ENCODE peak calls at places on chromosome 18, in ten cellular contexts. One of them, this sample, is unnamed. For H3K4me1, the result is how much of the 10 kb centered on the place peaks cover.

GRCh38 chr18:74139888-74140287 is 7.7 kb downstream of the FBXO15 start:
- DNase-seq in GM23338: no peak
- DNase-seq in upper lobe of right lung: no peak
- DNase-seq in A549: no peak
- DNase-seq in CD4-positive, CD25-positive, alpha-beta regulatory T cell: peak
- DNase-seq in right atrium auricular region: no peak
- DNase-seq in psoas muscle: no peak
- DNase-seq in astrocyte: peak
- DNase-seq in H9: no peak
- DNase-seq in tibial artery: no peak
- DNase-seq in this sample: peak

GRCh38 chr18:50151876-50152275 is 43.1 kb downstream of the MYO5B start:
- DNase-seq in GM23338: no peak
- DNase-seq in upper lobe of right lung: no peak
- DNase-seq in A549: no peak
- DNase-seq in CD4-positive, CD25-positive, alpha-beta regulatory T cell: no peak
- DNase-seq in right atrium auricular region: no peak
- DNase-seq in psoas muscle: no peak
- DNase-seq in astrocyte: peak
- DNase-seq in H9: no peak
- DNase-seq in tibial artery: no peak
- DNase-seq in this sample: peak

GRCh38 chr18:1014951-1015627 is 110.4 kb downstream of the ADCYAP1 start:
- DNase-seq in GM23338: peak
- DNase-seq in upper lobe of right lung: no peak
- DNase-seq in A549: no peak
- DNase-seq in CD4-positive, CD25-positive, alpha-beta regulatory T cell: no peak
- DNase-seq in right atrium auricular region: no peak
- DNase-seq in psoas muscle: no peak
- DNase-seq in astrocyte: peak
- DNase-seq in H9: peak
- DNase-seq in tibial artery: no peak
- DNase-seq in this sample: peak

GRCh38 chr18:25056456-25056855 is 295.5 kb downstream of the ZNF521 start:
- DNase-seq in GM23338: no peak
- DNase-seq in upper lobe of right lung: no peak
- DNase-seq in A549: no peak
- DNase-seq in CD4-positive, CD25-positive, alpha-beta regulatory T cell: no peak
- DNase-seq in right atrium auricular region: no peak
- DNase-seq in psoas muscle: no peak
- DNase-seq in astrocyte: no peak
- DNase-seq in H9: no peak
- DNase-seq in tibial artery: no peak
- DNase-seq in this sample: no peak

GRCh38 chr18:54946149-54946581 is 13.1 kb downstream of the CCDC68 start:
- DNase-seq in GM23338: no peak
- DNase-seq in upper lobe of right lung: no peak
- DNase-seq in A549: no peak
- DNase-seq in CD4-positive, CD25-positive, alpha-beta regulatory T cell: peak
- DNase-seq in right atrium auricular region: peak
- DNase-seq in psoas muscle: no peak
- DNase-seq in astrocyte: peak
- DNase-seq in H9: no peak
- DNase-seq in tibial artery: no peak
- DNase-seq in this sample: peak

GRCh38 chr18:40367576-40367975 is 1587.5 kb upstream of the PIK3C3 start:
- DNase-seq in GM23338: no peak
- DNase-seq in upper lobe of right lung: no peak
- DNase-seq in A549: no peak
- DNase-seq in CD4-positive, CD25-positive, alpha-beta regulatory T cell: no peak
- DNase-seq in right atrium auricular region: no peak
- DNase-seq in psoas muscle: no peak
- DNase-seq in astrocyte: no peak
- DNase-seq in H9: no peak
- DNase-seq in tibial artery: no peak
- DNase-seq in this sample: no peak

GRCh38 chr18:37935086-37935485 is 369.5 kb upstream of the CELF4 start:
- DNase-seq in GM23338: no peak
- DNase-seq in upper lobe of right lung: no peak
- DNase-seq in A549: no peak
- DNase-seq in CD4-positive, CD25-positive, alpha-beta regulatory T cell: no peak
- DNase-seq in right atrium auricular region: no peak
- DNase-seq in psoas muscle: no peak
- DNase-seq in astrocyte: no peak
- DNase-seq in H9: no peak
- DNase-seq in tibial artery: no peak
- DNase-seq in this sample: no peak

GRCh38 chr18:14086459-14087231 is 45.6 kb downstream of the ZNF519 start:
- DNase-seq in GM23338: peak
- DNase-seq in upper lobe of right lung: no peak
- DNase-seq in A549: peak
- DNase-seq in CD4-positive, CD25-positive, alpha-beta regulatory T cell: peak
- DNase-seq in right atrium auricular region: no peak
- DNase-seq in psoas muscle: no peak
- DNase-seq in astrocyte: peak
- DNase-seq in H9: peak
- DNase-seq in tibial artery: no peak
- DNase-seq in this sample: peak

GRCh38 chr18:70333757-70334156 is 44.9 kb downstream of the SOCS6 start:
- DNase-seq in GM23338: no peak
- DNase-seq in upper lobe of right lung: no peak
- DNase-seq in A549: peak
- DNase-seq in CD4-positive, CD25-positive, alpha-beta regulatory T cell: no peak
- DNase-seq in right atrium auricular region: no peak
- DNase-seq in psoas muscle: no peak
- DNase-seq in astrocyte: peak
- DNase-seq in H9: no peak
- DNase-seq in tibial artery: no peak
- DNase-seq in this sample: peak

GRCh38 chr18:72895548-72895947 is 27.8 kb upstream of the NETO1 start:
- DNase-seq in GM23338: no peak
- DNase-seq in upper lobe of right lung: no peak
- DNase-seq in A549: no peak
- DNase-seq in CD4-positive, CD25-positive, alpha-beta regulatory T cell: no peak
- DNase-seq in right atrium auricular region: no peak
- DNase-seq in psoas muscle: no peak
- DNase-seq in astrocyte: no peak
- DNase-seq in H9: no peak
- DNase-seq in tibial artery: no peak
- DNase-seq in this sample: no peak

GRCh38 chr18:36762074-36762473 is 66.7 kb downstream of the TPGS2 start:
- DNase-seq in GM23338: no peak
- DNase-seq in upper lobe of right lung: no peak
- DNase-seq in A549: no peak
- DNase-seq in CD4-positive, CD25-positive, alpha-beta regulatory T cell: no peak
- DNase-seq in right atrium auricular region: no peak
- DNase-seq in psoas muscle: no peak
- DNase-seq in astrocyte: peak
- DNase-seq in H9: no peak
- DNase-seq in tibial artery: no peak
- DNase-seq in this sample: no peak

GRCh38 chr18:62744076-62744705 is 28.9 kb downstream of the PHLPP1 start:
- DNase-seq in GM23338: peak
- DNase-seq in upper lobe of right lung: no peak
- DNase-seq in A549: no peak
- DNase-seq in CD4-positive, CD25-positive, alpha-beta regulatory T cell: no peak
- DNase-seq in right atrium auricular region: no peak
- DNase-seq in psoas muscle: no peak
- DNase-seq in astrocyte: no peak
- DNase-seq in H9: no peak
- DNase-seq in tibial artery: no peak
- DNase-seq in this sample: peak

GRCh38 chr18:62741584-62741983 is 26.2 kb downstream of the PHLPP1 start:
- DNase-seq in GM23338: no peak
- DNase-seq in upper lobe of right lung: no peak
- DNase-seq in A549: no peak
- DNase-seq in CD4-positive, CD25-positive, alpha-beta regulatory T cell: no peak
- DNase-seq in right atrium auricular region: no peak
- DNase-seq in psoas muscle: no peak
- DNase-seq in astrocyte: no peak
- DNase-seq in H9: no peak
- DNase-seq in tibial artery: no peak
- DNase-seq in this sample: no peak

GRCh38 chr18:62739911-62740310 is 24.6 kb downstream of the PHLPP1 start:
- DNase-seq in GM23338: no peak
- DNase-seq in upper lobe of right lung: no peak
- DNase-seq in A549: no peak
- DNase-seq in CD4-positive, CD25-positive, alpha-beta regulatory T cell: no peak
- DNase-seq in right atrium auricular region: no peak
- DNase-seq in psoas muscle: no peak
- DNase-seq in astrocyte: no peak
- DNase-seq in H9: no peak
- DNase-seq in tibial artery: no peak
- DNase-seq in this sample: no peak

GRCh38 chr18:62738638-62739037 is 23.3 kb downstream of the PHLPP1 start:
- DNase-seq in GM23338: no peak
- DNase-seq in upper lobe of right lung: no peak
- DNase-seq in A549: no peak
- DNase-seq in CD4-positive, CD25-positive, alpha-beta regulatory T cell: no peak
- DNase-seq in right atrium auricular region: no peak
- DNase-seq in psoas muscle: no peak
- DNase-seq in astrocyte: no peak
- DNase-seq in H9: no peak
- DNase-seq in tibial artery: no peak
- DNase-seq in this sample: no peak

DNA sequence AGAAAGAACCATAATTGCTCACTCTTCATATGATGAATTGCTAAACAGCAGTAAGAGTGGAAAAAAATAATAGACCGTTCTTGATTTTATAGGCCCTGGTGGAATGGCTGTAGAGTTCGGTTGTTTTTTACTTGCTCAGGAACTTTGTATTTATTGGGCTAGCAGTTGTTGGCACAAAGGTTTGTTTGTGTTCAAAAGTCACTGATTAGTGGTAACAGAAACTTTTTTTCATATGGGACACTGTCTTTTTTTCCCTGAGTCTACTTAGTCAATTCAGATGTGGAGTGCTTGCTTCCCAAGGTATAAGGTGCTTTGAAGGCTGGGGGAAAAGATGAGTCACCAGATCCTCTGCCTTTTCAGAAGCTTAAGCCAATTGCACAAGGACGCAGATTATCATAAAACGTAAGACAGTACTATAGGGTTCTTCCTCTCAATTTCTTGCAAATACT is 25.8 kb downstream of the PHLPP1 start:
- DNase-seq in GM23338: peak
- DNase-seq in upper lobe of right lung: no peak
- DNase-seq in A549: peak
- DNase-seq in CD4-positive, CD25-positive, alpha-beta regulatory T cell: peak
- DNase-seq in right atrium auricular region: no peak
- DNase-seq in psoas muscle: no peak
- DNase-seq in astrocyte: peak
- DNase-seq in H9: no peak
- DNase-seq in tibial artery: no peak
- DNase-seq in this sample: no peak
- H3K4me1 ChIP-seq in GM23338: half or more
- H3K4me1 ChIP-seq in upper lobe of right lung: under half
- H3K4me1 ChIP-seq in A549: under half
- H3K4me1 ChIP-seq in CD4-positive, CD25-positive, alpha-beta regulatory T cell: under half
- H3K4me1 ChIP-seq in right atrium auricular region: under half
- H3K4me1 ChIP-seq in psoas muscle: under half
- H3K4me1 ChIP-seq in astrocyte: under half
- H3K4me1 ChIP-seq in H9: under half
- H3K4me1 ChIP-seq in tibial artery: under half
- H3K4me1 ChIP-seq in this sample: under half

DNA sequence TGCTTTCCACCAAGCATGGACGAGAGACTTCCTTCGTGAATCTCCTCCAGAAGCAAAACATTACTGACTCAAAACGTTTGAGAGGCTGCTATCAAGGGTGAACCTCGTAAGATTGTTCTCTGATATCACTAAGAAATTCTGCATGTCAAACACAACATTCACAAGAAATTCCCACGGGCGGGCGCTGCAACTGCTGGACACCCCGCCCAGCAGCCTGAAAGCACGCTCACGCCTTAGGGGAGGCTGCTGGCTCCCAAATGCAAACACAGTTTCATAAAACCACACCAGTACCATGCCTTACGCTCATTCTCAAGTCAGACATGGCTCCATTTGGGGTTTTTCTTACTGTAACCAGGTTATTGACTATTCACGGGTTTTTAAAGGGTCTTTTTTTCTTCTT is 39.0 kb downstream of the MBP start:
- DNase-seq in GM23338: no peak
- DNase-seq in upper lobe of right lung: no peak
- DNase-seq in A549: no peak
- DNase-seq in CD4-positive, CD25-positive, alpha-beta regulatory T cell: no peak
- DNase-seq in right atrium auricular region: no peak
- DNase-seq in psoas muscle: peak
- DNase-seq in astrocyte: no peak
- DNase-seq in H9: no peak
- DNase-seq in tibial artery: no peak
- DNase-seq in this sample: no peak
- H3K4me1 ChIP-seq in GM23338: under half
- H3K4me1 ChIP-seq in upper lobe of right lung: under half
- H3K4me1 ChIP-seq in A549: under half
- H3K4me1 ChIP-seq in CD4-positive, CD25-positive, alpha-beta regulatory T cell: under half
- H3K4me1 ChIP-seq in right atrium auricular region: under half
- H3K4me1 ChIP-seq in psoas muscle: half or more
- H3K4me1 ChIP-seq in astrocyte: under half
- H3K4me1 ChIP-seq in H9: under half
- H3K4me1 ChIP-seq in tibial artery: under half
- H3K4me1 ChIP-seq in this sample: under half

GRCh38 chr18:57775937-57776336 is 27.2 kb downstream of the ATP8B1 start:
- DNase-seq in GM23338: no peak
- DNase-seq in upper lobe of right lung: no peak
- DNase-seq in A549: no peak
- DNase-seq in CD4-positive, CD25-positive, alpha-beta regulatory T cell: no peak
- DNase-seq in right atrium auricular region: no peak
- DNase-seq in psoas muscle: no peak
- DNase-seq in astrocyte: peak
- DNase-seq in H9: no peak
- DNase-seq in tibial artery: no peak
- DNase-seq in this sample: no peak
- H3K4me1 ChIP-seq in GM23338: under half
- H3K4me1 ChIP-seq in upper lobe of right lung: under half
- H3K4me1 ChIP-seq in A549: half or more
- H3K4me1 ChIP-seq in CD4-positive, CD25-positive, alpha-beta regulatory T cell: under half
- H3K4me1 ChIP-seq in right atrium auricular region: half or more
- H3K4me1 ChIP-seq in psoas muscle: under half
- H3K4me1 ChIP-seq in astrocyte: under half
- H3K4me1 ChIP-seq in H9: under half
- H3K4me1 ChIP-seq in tibial artery: half or more
- H3K4me1 ChIP-seq in this sample: under half

DNA sequence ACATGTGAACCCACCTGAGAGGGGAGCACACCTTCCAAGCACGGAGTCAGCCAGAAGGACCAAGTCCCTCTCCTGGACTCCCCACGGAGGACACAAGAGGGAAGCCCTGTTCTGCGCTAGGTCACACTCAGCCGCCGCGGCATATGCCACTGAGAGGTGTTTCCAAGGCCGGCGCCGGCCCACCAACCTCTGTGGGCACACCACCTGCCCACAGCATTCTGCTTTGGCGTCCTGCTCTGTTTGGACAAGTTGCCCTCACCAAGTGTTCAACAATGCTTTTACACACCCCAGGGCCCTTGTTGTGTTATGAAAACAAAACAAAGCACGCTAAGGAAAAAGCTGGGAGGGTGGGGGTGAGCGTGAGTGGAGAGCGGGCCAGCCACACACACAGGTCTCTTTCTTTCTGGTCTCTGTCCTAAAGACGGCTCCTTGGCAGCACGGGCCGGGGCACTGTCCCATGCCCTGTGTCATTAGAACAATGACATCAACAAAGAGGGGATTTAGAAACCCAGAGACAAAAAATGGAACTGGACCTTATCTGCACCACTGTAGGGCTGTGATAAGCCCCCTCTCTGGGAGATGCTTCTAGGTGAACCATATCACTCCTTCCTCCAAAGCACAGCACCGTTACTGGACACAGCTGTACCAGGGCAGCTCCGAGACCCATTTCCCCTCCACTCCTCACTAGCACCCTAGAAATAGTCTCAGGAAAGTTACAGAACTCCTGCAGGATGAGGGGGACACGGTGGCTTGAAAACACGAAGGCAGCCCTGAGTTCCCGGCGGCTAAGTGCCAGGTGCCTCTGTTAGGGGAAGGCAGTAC is 17.0 kb downstream of the SMAD7 start:
- DNase-seq in GM23338: no peak
- DNase-seq in upper lobe of right lung: peak
- DNase-seq in A549: no peak
- DNase-seq in CD4-positive, CD25-positive, alpha-beta regulatory T cell: no peak
- DNase-seq in right atrium auricular region: no peak
- DNase-seq in psoas muscle: no peak
- DNase-seq in astrocyte: no peak
- DNase-seq in H9: no peak
- DNase-seq in tibial artery: no peak
- DNase-seq in this sample: no peak
- H3K4me1 ChIP-seq in GM23338: half or more
- H3K4me1 ChIP-seq in upper lobe of right lung: half or more
- H3K4me1 ChIP-seq in A549: half or more
- H3K4me1 ChIP-seq in CD4-positive, CD25-positive, alpha-beta regulatory T cell: half or more
- H3K4me1 ChIP-seq in right atrium auricular region: half or more
- H3K4me1 ChIP-seq in psoas muscle: half or more
- H3K4me1 ChIP-seq in astrocyte: half or more
- H3K4me1 ChIP-seq in H9: under half
- H3K4me1 ChIP-seq in tibial artery: half or more
- H3K4me1 ChIP-seq in this sample: half or more

This sample was measured in adipocyte.